ENCODE peak calls at places on chromosomes 11 and 22, in five cellular contexts. K, W, E, H and J are unnamed samples.
A peak's percentile ranks its signal among the peaks of the same experiment; 100 is the strongest.

GRCh38 chr11:128544625-128545024 is 42.7 kb downstream of the ETS1 start:
- DNase-seq in E (peak; percentile 77), W (no peak), H (no peak), K (peak; percentile 77), J (no peak)

GRCh38 chr11:64833198-64833502 is 11.3 kb downstream of the CDC42BPG start:
- DNase-seq in W (no peak), H (no peak), E (no peak), K (no peak), J (no peak)

GRCh38 chr11:111459506-111460270 is 52.5 kb downstream of the BTG4 start:
- DNase-seq in K (no peak), W (no peak), H (no peak), E (no peak), J (peak; percentile 36)

GRCh38 chr11:106608677-106609076 is 409.6 kb downstream of the GUCY1A2 start:
- DNase-seq in W (no peak), K (peak; percentile 33), H (no peak), E (peak; percentile 69), J (peak; percentile 12)

GRCh38 chr22:49299821-49300231 is 527.8 kb downstream of the BRD1 start:
- DNase-seq in H (peak; percentile 29), K (no peak), W (no peak), E (no peak), J (no peak)

GRCh38 chr11:12077535-12078280 is 32.7 kb upstream of the MICAL2 start:
- DNase-seq in W (no peak), H (no peak), E (peak; percentile 81), K (peak; percentile 46), J (no peak)

GRCh38 chr11:8731647-8732188 is 49.1 kb downstream of the RPL27A start:
- DNase-seq in H (no peak), E (no peak), W (no peak), K (no peak), J (no peak)

GRCh38 chr11:116422976-116423375 is 349.8 kb downstream of the BUD13 start:
- DNase-seq in H (peak; percentile 62), E (no peak), K (no peak), W (no peak), J (no peak)

GRCh38 chr11:117874910-117875396 is 1.5 kb downstream of the FXYD6 start:
- DNase-seq in H (no peak), W (no peak), K (no peak), E (no peak), J (no peak)

GRCh38 chr11:100732949-100733348 is 45.9 kb downstream of the ARHGAP42 start:
- DNase-seq in E (no peak), H (no peak), W (no peak), K (no peak), J (no peak)

GRCh38 chr11:43447124-43447523 is 88.4 kb downstream of the TTC17 start:
- DNase-seq in H (no peak), E (no peak), W (no peak), K (peak; percentile 2), J (no peak)

GRCh38 chr22:24486501-24486921 is 8.6 kb upstream of the UPB1 start:
- DNase-seq in E (peak; percentile 82), W (no peak), K (peak; percentile 50), H (no peak), J (no peak)

GRCh38 chr11:26442131-26442530 is 110.2 kb downstream of the ANO3 start:
- DNase-seq in E (peak; percentile 17), W (no peak), H (no peak), K (peak; percentile 37), J (no peak)

GRCh38 chr22:21937821-21938070 is 14.9 kb downstream of the PPM1F start:
- DNase-seq in H (no peak), W (no peak), E (peak; percentile 94), K (no peak), J (no peak)

GRCh38 chr11:15852179-15852578 is 504.2 kb downstream of the SOX6 start:
- DNase-seq in K (no peak), W (no peak), H (no peak), E (peak; percentile 35), J (peak; percentile 55)

GRCh38 chr11:124834526-124835190 is 30.6 kb upstream of the ROBO3 start:
- DNase-seq in H (no peak), W (no peak), E (no peak), K (no peak), J (peak; percentile 54)

GRCh38 chr11:118437736-118438125 is 1.4 kb downstream of the KMT2A start:
- DNase-seq in W (peak; percentile 41), H (peak; percentile 59), E (peak; percentile 13), K (peak; percentile 66), J (no peak)

GRCh38 chr22:27580311-27580897 is 221.2 kb downstream of the MN1 start:
- DNase-seq in W (no peak), E (no peak), K (no peak), H (no peak), J (no peak)

GRCh38 chr22:30871391-30872281 is 96.9 kb downstream of the MORC2 start:
- DNase-seq in H (no peak), E (no peak), K (no peak), W (no peak), J (no peak)

GRCh38 chr11:47553417-47553746 is 450 bp upstream of the CELF1 start:
- DNase-seq in W (no peak), K (no peak), H (no peak), E (no peak), J (no peak)

GRCh38 chr11:47550288-47551052 is 2.5 kb downstream of the CELF1 start:
- DNase-seq in E (no peak), K (peak; percentile 10), H (no peak), W (no peak), J (no peak)

GRCh38 chr11:47552086-47552580 is 799 bp downstream of the CELF1 start:
- DNase-seq in K (peak; percentile 75), E (peak; percentile 52), W (no peak), H (peak; percentile 58), J (peak; percentile 11)

GRCh38 chr11:47552581-47553416 is at the start of gene CELF1:
- DNase-seq in E (peak; percentile 83), W (peak; percentile 91), H (peak; percentile 91), K (peak; percentile 90), J (peak; percentile 90)

DNA sequence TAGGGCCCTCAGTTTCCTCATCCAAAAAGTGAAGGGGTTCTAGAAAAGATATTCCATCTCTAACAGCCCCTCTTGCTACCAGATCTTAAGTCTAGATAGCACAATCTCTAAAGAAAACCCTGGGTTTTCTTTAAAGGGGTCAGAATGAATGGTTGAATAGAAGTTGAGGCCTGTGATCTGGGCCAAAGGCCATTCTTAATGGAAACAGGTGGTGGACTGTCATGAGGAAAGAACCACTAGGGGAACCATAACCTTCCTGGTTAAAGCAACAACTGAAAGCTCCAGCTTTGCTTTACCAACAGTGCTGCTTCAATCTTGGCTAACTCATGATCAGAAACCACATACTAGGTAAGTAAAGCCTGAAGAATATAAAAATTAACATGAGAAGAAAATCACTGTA is 1.8 kb downstream of the CELF1 start:
- DNase-seq in H (no peak), W (no peak), E (peak; percentile 48), K (peak; percentile 66), J (no peak)
- H3K4me3 ChIP-seq in H (peak overlapping the region; percentile 96), W (no peak overlapping the region), E (no peak overlapping the region), K (no peak overlapping the region), J (no peak overlapping the region)

GRCh38 chr22:39943366-39943765 is 16.8 kb upstream of the TMA7B start:
- DNase-seq in E (no peak), K (no peak), W (no peak), H (peak; percentile 69), J (no peak)

GRCh38 chr22:39946571-39947407 is 13.4 kb upstream of the TMA7B start:
- DNase-seq in H (no peak), W (no peak), E (no peak), K (no peak), J (no peak)

GRCh38 chr22:39949964-39950737 is 10.0 kb upstream of the TMA7B start:
- DNase-seq in H (no peak), E (no peak), W (no peak), K (peak; percentile 26), J (no peak)

GRCh38 chr22:39943941-39944624 is 16.1 kb upstream of the TMA7B start:
- DNase-seq in W (no peak), H (no peak), E (no peak), K (no peak), J (no peak)

GRCh38 chr22:39947488-39948216 is 12.5 kb upstream of the TMA7B start:
- DNase-seq in H (no peak), W (no peak), K (no peak), E (no peak), J (no peak)
- H3K23ac ChIP-seq in H (no peak overlapping the region), W (no peak overlapping the region), K (no peak overlapping the region), E (no peak overlapping the region), J (no peak overlapping the region)

GRCh38 chr22:36901411-36902142 is 11.9 kb upstream of the CSF2RB start:
- DNase-seq in K (no peak), W (no peak), H (no peak), E (no peak), J (no peak)

GRCh38 chr22:36902143-36902911 is 11.1 kb upstream of the CSF2RB start:
- DNase-seq in W (no peak), E (no peak), H (no peak), K (no peak), J (no peak)

GRCh38 chr22:36899498-36899897 is 13.9 kb upstream of the CSF2RB start:
- DNase-seq in E (no peak), W (no peak), H (no peak), K (no peak), J (no peak)

GRCh38 chr22:36900225-36900624 is 13.2 kb upstream of the CSF2RB start:
- DNase-seq in H (no peak), K (no peak), E (no peak), W (no peak), J (no peak)

DNA sequence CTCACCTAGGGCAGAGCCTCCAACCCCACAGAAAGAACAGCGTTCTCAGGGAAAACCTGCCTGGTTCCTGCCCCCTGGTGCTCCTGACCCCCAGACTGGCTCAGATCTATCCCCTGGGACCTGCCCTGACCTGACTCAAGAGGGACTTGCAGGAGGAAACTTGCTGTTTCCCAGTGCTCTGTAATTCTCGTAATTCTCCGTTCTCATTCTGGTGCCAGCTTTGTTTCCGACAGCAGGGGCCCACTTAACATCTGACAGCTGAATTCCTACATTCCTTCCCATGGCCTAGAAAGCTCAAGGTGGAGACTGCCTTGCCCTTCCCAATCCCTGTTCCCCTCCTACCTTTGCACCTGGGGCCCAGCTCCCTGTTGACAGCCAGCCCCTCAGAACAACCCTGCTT is 12.5 kb upstream of the CSF2RB start:
- DNase-seq in W (no peak), E (no peak), H (peak; percentile 68), K (no peak), J (no peak)
- H4K91ac ChIP-seq in W (no peak overlapping the region), E (no peak overlapping the region), H (peak overlapping the region; percentile 56), K (no peak overlapping the region), J (no peak overlapping the region)

DNA sequence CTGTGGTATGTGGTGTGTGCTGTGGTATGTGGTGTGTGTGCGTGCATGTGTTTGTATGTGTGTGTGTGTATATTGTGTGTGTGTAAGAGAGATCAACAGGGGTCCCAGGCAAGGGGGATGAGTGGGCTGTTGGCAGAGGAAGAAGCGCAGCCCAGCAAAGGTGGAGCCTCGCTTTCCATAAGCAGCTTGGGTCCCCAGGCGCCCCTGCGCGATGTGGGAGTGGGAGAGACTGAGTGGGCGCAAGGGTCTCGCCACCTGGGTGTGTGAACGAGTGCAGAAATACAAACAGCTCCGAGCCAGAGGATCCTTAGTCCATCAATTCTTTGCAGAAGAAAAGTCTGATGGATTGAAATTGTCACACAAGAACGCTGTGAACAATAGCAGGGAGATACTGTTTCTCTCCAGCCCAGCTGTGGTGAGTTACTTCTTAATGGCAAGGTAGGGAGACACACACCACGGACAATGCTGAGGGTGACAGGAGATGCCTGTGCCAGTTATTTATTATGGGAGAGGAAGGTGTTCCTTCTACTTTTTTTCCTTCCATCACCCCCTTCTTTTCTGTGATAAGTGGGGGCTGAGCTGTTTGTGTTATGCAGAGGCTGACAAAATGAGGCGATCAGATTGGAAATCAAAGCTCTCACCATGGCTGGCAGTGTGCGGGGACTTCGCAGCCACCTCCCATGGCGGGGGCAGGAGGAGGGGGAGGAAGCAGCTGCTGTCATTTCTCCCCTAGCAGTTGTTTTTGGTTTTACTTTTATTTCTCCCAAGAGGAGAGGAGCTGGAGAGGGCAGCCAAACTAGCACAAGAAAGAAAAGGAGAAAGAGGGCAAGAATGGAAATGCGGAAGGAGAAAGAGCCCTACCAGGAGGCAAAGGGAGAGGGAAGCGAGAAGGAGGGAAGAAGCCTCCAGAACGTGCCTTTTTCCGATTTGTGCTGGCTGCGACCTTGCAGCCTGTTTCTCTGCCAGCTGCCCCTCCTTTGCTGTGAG is 755.7 kb downstream of the NTM start:
- DNase-seq in E (peak; percentile 26), W (peak; percentile 30), H (peak; percentile 58), K (peak; percentile 61), J (no peak)
- H3K4me3 ChIP-seq in E (peak overlapping the region; percentile 9), W (peak overlapping the region; percentile 46), H (peak overlapping the region; percentile 41), K (no peak overlapping the region), J (peak overlapping the region; percentile 38)